ENCODE peak calls at places on chromosomes 4 and X, in four cellular contexts. One of them, this sample, is unnamed.

GRCh38 chr4:169985881-169986280 is 40.3 kb downstream of the MFAP3L start:
- DNase-seq in sigmoid colon: no peak
- DNase-seq in OCI-LY7: no peak
- DNase-seq in effector memory CD4-positive, alpha-beta T cell: no peak
- DNase-seq in this sample: no peak

GRCh38 chr4:87632469-87632868 is 17.6 kb upstream of the DMP1 start:
- DNase-seq in sigmoid colon: no peak
- DNase-seq in OCI-LY7: no peak
- DNase-seq in effector memory CD4-positive, alpha-beta T cell: no peak
- DNase-seq in this sample: no peak

GRCh38 chr4:140267576-140267975 is 105.9 kb upstream of the SCOC start:
- DNase-seq in sigmoid colon: no peak
- DNase-seq in OCI-LY7: no peak
- DNase-seq in effector memory CD4-positive, alpha-beta T cell: no peak
- DNase-seq in this sample: no peak

GRCh38 chr4:130563185-130563890 is 1467.4 kb downstream of the C4orf33 start:
- DNase-seq in sigmoid colon: peak; percentile 62
- DNase-seq in OCI-LY7: no peak
- DNase-seq in effector memory CD4-positive, alpha-beta T cell: no peak
- DNase-seq in this sample: peak; percentile 25

GRCh38 chr4:82217986-82218715 is 155.6 kb downstream of the HNRNPD start:
- DNase-seq in sigmoid colon: no peak
- DNase-seq in OCI-LY7: peak; percentile 28
- DNase-seq in effector memory CD4-positive, alpha-beta T cell: no peak
- DNase-seq in this sample: no peak

GRCh38 chr4:16745009-16745408 is 153.4 kb downstream of the LDB2 start:
- DNase-seq in sigmoid colon: peak; percentile 73
- DNase-seq in OCI-LY7: no peak
- DNase-seq in effector memory CD4-positive, alpha-beta T cell: no peak
- DNase-seq in this sample: no peak

GRCh38 chr4:5689065-5689464 is 19.3 kb downstream of the EVC2 start:
- DNase-seq in sigmoid colon: peak; percentile 32
- DNase-seq in OCI-LY7: no peak
- DNase-seq in effector memory CD4-positive, alpha-beta T cell: no peak
- DNase-seq in this sample: no peak

GRCh38 chr4:47474799-47475198 is 10.3 kb upstream of the ATP10D start:
- DNase-seq in sigmoid colon: no peak
- DNase-seq in OCI-LY7: no peak
- DNase-seq in effector memory CD4-positive, alpha-beta T cell: no peak
- DNase-seq in this sample: no peak

GRCh38 chr4:183449193-183449888 is 4.9 kb downstream of the CDKN2AIP start:
- DNase-seq in sigmoid colon: no peak
- DNase-seq in OCI-LY7: no peak
- DNase-seq in effector memory CD4-positive, alpha-beta T cell: no peak
- DNase-seq in this sample: no peak

DNA sequence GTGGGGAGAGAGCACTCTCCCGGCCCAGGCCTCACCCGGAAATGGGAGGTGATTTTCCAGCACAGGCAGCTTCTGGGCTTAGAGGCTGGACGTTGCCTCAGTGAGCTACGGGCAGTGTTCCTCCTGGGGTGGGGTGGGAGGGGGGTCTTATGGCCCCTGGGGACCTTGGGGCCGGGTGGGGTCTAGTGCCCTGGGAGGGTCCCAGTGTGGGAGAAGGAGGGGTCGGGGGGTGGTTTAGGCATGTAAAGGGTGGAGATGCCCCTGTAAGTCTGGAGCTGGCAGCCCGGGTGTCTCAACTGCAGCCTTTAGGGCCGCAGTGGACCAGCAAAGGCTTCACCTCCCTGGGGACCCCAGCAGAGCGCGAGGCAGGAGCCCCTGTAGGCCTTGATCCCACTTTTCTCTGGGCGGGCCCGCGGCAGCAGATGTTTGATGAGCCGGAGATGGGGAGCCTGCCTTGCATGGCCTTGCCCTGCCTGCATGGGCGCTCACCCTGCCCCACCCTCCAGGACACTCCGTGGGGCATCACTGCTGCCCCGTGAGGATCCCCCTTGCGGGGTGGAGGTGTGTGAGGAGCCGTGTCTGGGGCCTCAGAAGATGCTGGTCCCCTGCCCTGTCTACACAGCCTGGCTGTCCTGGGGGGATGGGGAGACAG is 98.8 kb upstream of the LRPAP1 start:
- DNase-seq in sigmoid colon: no peak
- DNase-seq in OCI-LY7: no peak
- DNase-seq in effector memory CD4-positive, alpha-beta T cell: no peak
- DNase-seq in this sample: no peak
- H3K4me1 ChIP-seq in sigmoid colon: no peaks in the 10 kb centered on the region
- H3K4me1 ChIP-seq in OCI-LY7: no peaks in the 10 kb centered on the region
- H3K4me1 ChIP-seq in effector memory CD4-positive, alpha-beta T cell: no peaks in the 10 kb centered on the region
- H3K4me1 ChIP-seq in this sample: no peaks in the 10 kb centered on the region

DNA sequence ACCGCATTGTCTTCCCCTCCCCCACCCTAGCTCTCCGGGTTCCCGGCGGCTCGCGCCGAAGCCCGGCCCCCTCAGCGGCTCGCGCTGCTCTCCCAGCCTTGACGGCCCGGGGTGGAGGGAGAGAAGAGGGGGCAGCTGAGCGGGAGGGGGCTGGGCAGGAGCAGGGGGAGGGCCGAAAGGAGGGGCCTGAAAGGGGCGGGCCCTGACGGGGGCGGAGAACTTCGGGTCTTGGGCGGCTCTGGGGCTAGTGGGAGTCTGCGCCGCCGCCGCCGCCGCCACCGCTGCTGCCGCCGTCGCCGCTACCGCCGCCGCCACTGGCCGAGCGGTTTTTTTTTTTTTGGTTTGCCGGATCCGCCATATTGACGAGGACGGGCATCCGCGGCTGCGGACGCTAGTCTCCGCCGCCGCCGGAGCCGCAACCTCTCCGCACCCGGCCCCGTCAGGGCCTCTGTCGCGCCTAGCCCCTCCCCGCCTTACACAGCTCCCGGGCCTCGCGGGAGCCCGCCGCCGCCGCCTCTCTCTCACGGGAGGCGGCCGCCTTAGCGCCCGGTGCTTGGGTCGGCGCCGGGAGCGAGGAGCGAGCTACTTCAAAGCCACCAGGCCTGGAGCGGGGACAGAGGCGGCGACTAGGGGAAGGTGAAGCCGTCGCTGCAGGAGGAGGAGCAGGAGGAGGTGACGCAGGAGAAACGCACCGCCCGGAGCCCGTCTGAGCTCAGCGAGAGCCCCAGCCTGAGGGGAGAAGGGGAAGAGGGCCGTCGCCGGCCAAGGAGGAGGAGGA is at the start of gene USP9X:
- DNase-seq in sigmoid colon: peak; percentile 98
- DNase-seq in OCI-LY7: peak; percentile 87
- DNase-seq in effector memory CD4-positive, alpha-beta T cell: peak; percentile 87
- DNase-seq in this sample: peak; percentile 91
- H3K4me1 ChIP-seq in sigmoid colon: no peaks in the 10 kb centered on the region
- H3K4me1 ChIP-seq in OCI-LY7: peaks cover 41% of the 10 kb centered on the region
- H3K4me1 ChIP-seq in effector memory CD4-positive, alpha-beta T cell: peaks cover 8% of the 10 kb centered on the region
- H3K4me1 ChIP-seq in this sample: peaks cover 5% of the 10 kb centered on the region

DNA sequence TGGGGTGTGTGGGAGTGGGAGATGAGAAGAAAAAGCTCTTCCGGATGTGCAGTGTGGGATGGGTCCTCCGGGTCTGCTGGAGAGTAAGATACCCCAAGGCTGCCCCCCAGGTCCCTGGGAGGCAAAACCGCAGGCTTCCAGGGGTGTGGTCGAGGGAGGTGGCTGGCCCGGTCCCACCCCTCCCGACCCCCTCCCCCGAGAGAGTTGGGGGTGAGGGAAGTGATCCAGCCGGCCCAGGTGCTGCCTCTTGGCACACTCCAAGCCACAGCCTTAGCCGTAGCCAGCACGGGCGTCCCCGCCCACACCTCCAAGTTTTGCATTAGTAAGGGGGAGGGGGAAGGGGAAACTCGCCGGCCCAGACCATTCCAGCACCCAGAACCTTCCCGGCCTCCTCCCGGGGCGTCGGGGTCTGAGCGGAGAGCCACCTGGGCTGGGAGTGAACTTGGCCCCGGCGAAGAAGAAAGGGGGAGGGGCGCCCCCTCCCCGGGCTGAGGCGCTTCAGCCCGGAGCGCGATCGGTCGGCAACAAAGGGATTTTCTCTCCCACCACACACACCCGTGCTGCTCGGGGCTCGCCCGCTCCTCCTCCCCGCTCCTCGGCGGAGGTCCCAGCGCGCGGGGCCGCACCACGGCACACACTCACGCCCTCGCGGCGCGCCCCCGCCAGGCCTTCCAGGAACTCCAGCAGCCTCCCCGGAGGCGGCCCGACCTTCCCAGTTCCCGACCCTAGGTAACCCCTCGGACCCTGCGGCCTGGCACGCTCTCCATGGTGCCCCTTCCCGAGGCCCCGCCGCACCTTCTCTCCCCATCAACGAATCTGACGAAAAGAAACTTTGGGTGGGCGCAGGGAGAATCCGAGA is 14.4 kb downstream of the BCOR start:
- DNase-seq in sigmoid colon: no peak
- DNase-seq in OCI-LY7: no peak
- DNase-seq in effector memory CD4-positive, alpha-beta T cell: no peak
- DNase-seq in this sample: no peak
- H3K4me1 ChIP-seq in sigmoid colon: no peaks in the 10 kb centered on the region
- H3K4me1 ChIP-seq in OCI-LY7: peaks cover 43% of the 10 kb centered on the region
- H3K4me1 ChIP-seq in effector memory CD4-positive, alpha-beta T cell: peaks cover 9% of the 10 kb centered on the region
- H3K4me1 ChIP-seq in this sample: no peaks in the 10 kb centered on the region

DNA sequence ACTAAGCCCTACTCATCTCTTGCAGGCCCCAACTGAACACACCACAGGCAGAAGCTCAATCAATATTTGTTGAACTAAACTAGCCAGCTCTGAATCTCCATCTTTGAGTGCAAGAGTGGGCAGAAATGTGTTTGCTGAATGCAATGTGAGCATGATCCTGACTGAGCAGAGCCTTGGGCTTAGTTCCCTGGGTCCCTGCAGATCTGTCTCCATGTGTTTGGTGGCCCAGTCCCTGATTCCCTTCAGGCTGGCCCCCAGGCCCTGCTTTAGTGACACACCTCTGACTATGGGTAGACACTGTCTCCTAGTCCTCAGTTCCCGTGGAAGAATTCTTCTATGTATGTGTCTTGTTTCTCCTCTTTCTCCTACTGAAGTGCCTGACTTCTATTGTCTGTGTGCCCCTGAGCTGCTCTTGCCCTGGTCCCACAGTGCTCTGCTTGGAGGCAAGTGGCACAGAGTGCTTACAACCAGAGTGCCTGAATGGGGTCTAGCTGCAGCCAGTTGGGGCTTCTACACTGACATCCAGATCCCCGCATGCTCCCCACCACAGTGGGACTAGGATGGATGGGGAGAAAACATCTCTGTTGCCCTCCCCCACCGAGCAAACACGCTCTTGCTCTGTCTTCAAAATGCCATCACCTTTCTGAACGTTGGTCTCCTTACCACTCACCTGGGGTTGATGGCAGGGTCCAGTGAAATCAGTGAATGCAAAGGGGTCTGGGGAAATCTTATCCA is 9.3 kb downstream of the PJA1 start:
- DNase-seq in sigmoid colon: no peak
- DNase-seq in OCI-LY7: no peak
- DNase-seq in effector memory CD4-positive, alpha-beta T cell: no peak
- DNase-seq in this sample: no peak
- H3K4me1 ChIP-seq in sigmoid colon: no peaks in the 10 kb centered on the region
- H3K4me1 ChIP-seq in OCI-LY7: no peaks in the 10 kb centered on the region
- H3K4me1 ChIP-seq in effector memory CD4-positive, alpha-beta T cell: no peaks in the 10 kb centered on the region
- H3K4me1 ChIP-seq in this sample: no peaks in the 10 kb centered on the region

GRCh38 chr4:84780719-84781118 is 185.8 kb downstream of the WDFY3 start:
- DNase-seq in sigmoid colon: no peak
- DNase-seq in OCI-LY7: no peak
- DNase-seq in effector memory CD4-positive, alpha-beta T cell: no peak
- DNase-seq in this sample: no peak

GRCh38 chr4:84786478-84786877 is 180.0 kb downstream of the WDFY3 start:
- DNase-seq in sigmoid colon: no peak
- DNase-seq in OCI-LY7: no peak
- DNase-seq in effector memory CD4-positive, alpha-beta T cell: no peak
- DNase-seq in this sample: no peak

GRCh38 chr4:84778041-84778440 is 188.4 kb downstream of the WDFY3 start:
- DNase-seq in sigmoid colon: no peak
- DNase-seq in OCI-LY7: no peak
- DNase-seq in effector memory CD4-positive, alpha-beta T cell: no peak
- DNase-seq in this sample: no peak

DNA sequence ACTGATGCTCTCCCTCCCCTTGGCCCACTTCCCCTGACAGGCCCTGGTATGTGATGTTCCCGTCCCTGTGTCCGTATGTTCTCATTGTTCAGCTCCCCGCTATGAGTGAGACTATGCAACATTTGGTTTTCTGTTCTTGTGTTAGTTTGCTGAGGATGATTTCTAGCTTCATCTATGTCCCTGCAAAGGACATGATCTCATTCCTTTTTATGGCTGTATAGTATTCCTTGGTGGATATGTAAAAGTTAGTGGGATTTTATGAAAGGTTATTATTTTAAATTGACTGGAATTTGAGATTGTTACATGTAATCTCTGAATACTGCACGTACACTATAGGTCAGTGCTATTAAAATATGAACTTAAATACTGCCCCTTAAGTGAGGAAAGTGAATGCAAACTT is 184.0 kb downstream of the WDFY3 start:
- DNase-seq in sigmoid colon: no peak
- DNase-seq in OCI-LY7: no peak
- DNase-seq in effector memory CD4-positive, alpha-beta T cell: no peak
- DNase-seq in this sample: no peak
- H3K4me1 ChIP-seq in sigmoid colon: no peaks in the 10 kb centered on the region
- H3K4me1 ChIP-seq in OCI-LY7: no peaks in the 10 kb centered on the region
- H3K4me1 ChIP-seq in effector memory CD4-positive, alpha-beta T cell: no peaks in the 10 kb centered on the region
- H3K4me1 ChIP-seq in this sample: no peaks in the 10 kb centered on the region

GRCh38 chrX:7112071-7112470 is 35.4 kb upstream of the STS start:
- DNase-seq in sigmoid colon: no peak
- DNase-seq in OCI-LY7: no peak
- DNase-seq in effector memory CD4-positive, alpha-beta T cell: no peak
- DNase-seq in this sample: no peak

GRCh38 chrX:7111518-7111917 is 36.0 kb upstream of the STS start:
- DNase-seq in sigmoid colon: no peak
- DNase-seq in OCI-LY7: no peak
- DNase-seq in effector memory CD4-positive, alpha-beta T cell: no peak
- DNase-seq in this sample: no peak

GRCh38 chrX:7108995-7109634 is 38.4 kb upstream of the STS start:
- DNase-seq in sigmoid colon: no peak
- DNase-seq in OCI-LY7: peak; percentile 59
- DNase-seq in effector memory CD4-positive, alpha-beta T cell: no peak
- DNase-seq in this sample: no peak

GRCh38 chrX:7109838-7110793 is 37.4 kb upstream of the STS start:
- DNase-seq in sigmoid colon: no peak
- DNase-seq in OCI-LY7: peak; percentile 73
- DNase-seq in effector memory CD4-positive, alpha-beta T cell: no peak
- DNase-seq in this sample: no peak

DNA sequence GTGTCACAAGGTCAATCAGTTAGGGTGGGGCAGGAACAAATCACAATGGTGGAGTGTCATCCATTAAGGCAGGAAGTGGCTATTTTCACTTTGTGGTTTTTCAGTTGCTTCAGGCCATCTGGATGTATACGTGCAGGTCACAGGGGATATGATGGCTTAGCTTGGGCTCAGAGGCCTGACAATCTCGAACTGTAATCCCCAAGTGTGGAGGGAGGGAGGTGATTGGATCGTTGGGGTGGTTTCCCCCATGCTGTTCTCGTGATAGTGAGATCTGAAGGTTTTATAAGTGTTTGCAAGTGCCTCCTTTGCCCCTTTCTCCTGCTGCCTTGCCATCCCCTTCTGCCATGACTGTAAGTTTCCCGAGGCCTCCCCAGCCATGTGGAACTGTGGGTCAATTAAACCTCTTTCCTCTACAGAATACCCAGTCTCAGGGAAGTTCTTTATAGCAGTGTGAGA is 36.7 kb upstream of the STS start:
- DNase-seq in sigmoid colon: no peak
- DNase-seq in OCI-LY7: peak; percentile 88
- DNase-seq in effector memory CD4-positive, alpha-beta T cell: no peak
- DNase-seq in this sample: no peak
- H3K4me1 ChIP-seq in sigmoid colon: no peaks in the 10 kb centered on the region
- H3K4me1 ChIP-seq in OCI-LY7: peaks cover 93% of the 10 kb centered on the region
- H3K4me1 ChIP-seq in effector memory CD4-positive, alpha-beta T cell: no peaks in the 10 kb centered on the region
- H3K4me1 ChIP-seq in this sample: no peaks in the 10 kb centered on the region

This sample was measured in breast epithelium.